ENCODE peak calls at places on chromosomes 16 and 17, in six cellular contexts. P is endothelial cell of umbilical vein, W is fibroblast of lung, D is neural progenitor cell, U is astrocyte, Z is mammary epithelial cell. G is an unnamed sample.

GRCh38 chr16:30526137-30526822 is at the start of gene ZNF768:
- DNase-seq in U (no peak), P (peak), D (peak), Z (peak), W (peak), G (peak)

GRCh38 chr17:40032322-40033320 is 17.4 kb downstream of the CSF3 start:
- DNase-seq in W (no peak), D (no peak), U (no peak), P (no peak), Z (no peak), G (no peak)

GRCh38 chr17:82905130-82905529 is 65.3 kb upstream of the ZNF750 start:
- DNase-seq in Z (no peak), P (no peak), D (no peak), U (no peak), W (no peak), G (no peak)

GRCh38 chr17:18182978-18183333 is 672 bp upstream of the ALKBH5 start:
- DNase-seq in Z (no peak), D (no peak), U (no peak), P (no peak), W (no peak), G (peak)

GRCh38 chr16:4633910-4634635 is 9.4 kb downstream of the MGRN1 start:
- DNase-seq in U (no peak), W (no peak), Z (no peak), D (no peak), P (no peak), G (no peak)

GRCh38 chr16:1983544-1984346 is at the start of gene GFER:
- DNase-seq in U (peak), D (peak), Z (peak), W (peak), P (peak), G (peak)

GRCh38 chr16:24315343-24315742 is 59.2 kb downstream of the CACNG3 start:
- DNase-seq in D (no peak), W (no peak), U (no peak), P (no peak), Z (no peak), G (no peak)

GRCh38 chr16:88014954-88015805 is 63.9 kb downstream of the BANP start:
- DNase-seq in P (no peak), U (no peak), D (no peak), Z (no peak), W (no peak), G (no peak)

GRCh38 chr16:88430524-88431446 is 22.3 kb upstream of the ZFPM1 start:
- DNase-seq in Z (no peak), U (no peak), P (peak), W (peak), D (no peak), G (no peak)

GRCh38 chr17:18932360-18933055 is 19.5 kb upstream of the SLC5A10 start:
- DNase-seq in D (no peak), W (no peak), U (no peak), P (no peak), Z (no peak), G (no peak)

GRCh38 chr17:43791589-43791988 is 11.4 kb downstream of the CFAP97D1 start:
- DNase-seq in U (peak), P (peak), Z (peak), W (peak), D (peak), G (peak)

GRCh38 chr16:85554114-85554790 is 58.9 kb upstream of the GSE1 start:
- DNase-seq in W (peak), D (peak), Z (peak), U (peak), P (peak), G (peak)

GRCh38 chr16:11090947-11091785 is 146.8 kb downstream of the CLEC16A start:
- DNase-seq in P (no peak), Z (no peak), D (no peak), W (no peak), U (no peak), G (no peak)

GRCh38 chr16:86322840-86323239 is 187.5 kb upstream of the FOXF1 start:
- DNase-seq in D (no peak), P (no peak), U (no peak), Z (no peak), W (no peak), G (no peak)

GRCh38 chr17:17057057-17057551 is 14.8 kb downstream of the MPRIP start:
- DNase-seq in Z (no peak), P (no peak), U (no peak), W (no peak), D (no peak), G (no peak)

GRCh38 chr17:50829336-50829735 is 6.0 kb upstream of the WFIKKN2 start:
- DNase-seq in Z (no peak), D (no peak), W (no peak), P (no peak), U (no peak), G (no peak)

GRCh38 chr17:18320301-18320700 is 5.2 kb downstream of the SMCR8 start:
- DNase-seq in D (no peak), U (no peak), Z (no peak), W (no peak), P (no peak), G (no peak)

GRCh38 chr16:15415411-15416070 is 18.8 kb upstream of the BMERB1 start:
- DNase-seq in P (no peak), U (peak), D (no peak), W (no peak), Z (peak), G (peak)

GRCh38 chr16:46822270-46822669 is 8.7 kb downstream of the C16orf87 start:
- DNase-seq in W (peak), U (peak), P (no peak), Z (peak), D (no peak), G (no peak)

GRCh38 chr16:19696961-19697360 is 21.1 kb downstream of the KNOP1 start:
- DNase-seq in Z (no peak), P (no peak), U (no peak), D (no peak), W (no peak), G (no peak)

GRCh38 chr16:10692470-10692869 is 2.3 kb downstream of the TEKT5 start:
- DNase-seq in U (no peak), W (no peak), D (no peak), Z (no peak), P (no peak), G (no peak)

GRCh38 chr17:62809656-62810055 is 1.5 kb upstream of the MARCHF10 start:
- DNase-seq in U (peak), W (no peak), P (no peak), Z (no peak), D (no peak), G (no peak)

GRCh38 chr17:8629371-8630226 is 926 bp downstream of the MYH10 start:
- DNase-seq in W (peak), D (peak), Z (peak), U (no peak), P (peak), G (no peak)

GRCh38 chr16:30893082-30893743 is 664 bp downstream of the BCL7C start:
- DNase-seq in U (no peak), P (no peak), W (no peak), D (peak), Z (no peak), G (no peak)

GRCh38 chr16:74724820-74725549 is 24.3 kb upstream of the MLKL start:
- DNase-seq in Z (peak), D (no peak), U (peak), W (peak), P (no peak), G (no peak)

GRCh38 chr16:56191807-56192643 is 736 bp downstream of the GNAO1 start:
- DNase-seq in D (peak), U (no peak), Z (no peak), W (no peak), P (no peak), G (no peak)

GRCh38 chr17:7745748-7746470 is 28.4 kb downstream of the DNAH2 start:
- DNase-seq in U (peak), Z (peak), P (peak), D (no peak), W (peak), G (peak)

GRCh38 chr17:43952724-43953666 is 745 bp downstream of the PYY start:
- DNase-seq in D (peak), W (no peak), P (no peak), Z (no peak), U (no peak), G (no peak)

GRCh38 chr17:71032746-71033273 is 863.5 kb downstream of the KCNJ2 start:
- DNase-seq in U (no peak), D (peak), P (no peak), Z (no peak), W (no peak), G (no peak)

GRCh38 chr17:83053021-83053778 is 26.2 kb upstream of the METRNL start:
- DNase-seq in W (peak), D (peak), U (peak), P (peak), Z (no peak), G (no peak)

GRCh38 chr16:49515861-49516260 is 142.3 kb downstream of the C16orf78 start:
- DNase-seq in U (no peak), P (no peak), W (no peak), Z (no peak), D (no peak), G (no peak)

GRCh38 chr17:15651583-15652110 is 32.1 kb upstream of the FBXW10B start:
- DNase-seq in P (peak), W (peak), D (peak), U (peak), Z (peak), G (peak)

GRCh38 chr17:74309902-74310301 is 16.1 kb upstream of the KIF19 start:
- DNase-seq in D (no peak), Z (no peak), P (no peak), W (no peak), U (no peak), G (no peak)

GRCh38 chr17:2965621-2966275 is 97.7 kb downstream of the OR1D5 start:
- DNase-seq in U (peak), P (no peak), Z (peak), W (peak), D (no peak), G (peak)

GRCh38 chr16:29710227-29711219 is 31.5 kb downstream of the QPRT start:
- DNase-seq in W (peak), U (peak), P (peak), Z (peak), D (peak), G (peak)

GRCh38 chr17:76528156-76528527 is 9.4 kb downstream of the CYGB start:
- DNase-seq in P (no peak), D (no peak), W (no peak), Z (no peak), U (no peak), G (peak)

GRCh38 chr17:39404542-39405378 is 3.3 kb upstream of the FBXL20 start:
- DNase-seq in U (peak), D (no peak), P (peak), W (peak), Z (peak), G (peak)

DNA sequence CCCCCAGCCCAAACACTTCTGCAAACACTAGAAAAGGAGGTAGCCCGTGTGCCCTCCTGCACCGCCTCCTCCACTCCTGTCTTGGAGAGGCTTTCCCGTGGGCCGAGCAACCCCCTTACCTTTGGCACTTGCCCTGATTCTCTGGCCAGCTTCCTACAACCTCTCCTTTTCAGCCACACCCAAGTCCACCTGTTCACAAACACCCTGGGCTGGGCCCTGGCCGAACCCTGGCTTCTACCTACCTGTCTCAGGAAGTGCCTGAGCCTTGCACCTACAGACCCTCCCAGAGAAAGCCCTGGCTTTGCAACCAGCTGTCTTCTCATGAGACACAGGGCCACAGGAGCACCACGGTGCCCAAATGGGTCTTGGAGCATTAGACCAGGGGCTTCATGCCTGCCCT is 2.0 kb upstream of the ANTKMT start:
- DNase-seq in W (no peak), D (no peak), P (no peak), Z (no peak), U (no peak), G (no peak)
- H3K9ac ChIP-seq in W (no peak), D (no peak), P (no peak), Z (no peak), U (no peak), G (no peak)

GRCh38 chr17:46978489-46979022 is 497 bp downstream of the RPRML start:
- DNase-seq in U (no peak), P (no peak), Z (no peak), W (no peak), D (peak), G (peak)
- TF ChIP-seq EZH2 in U (peak), P (peak), Z (peak), W (peak), D (peak), G (peak)

GRCh38 chr17:4896332-4897197 is 2.8 kb upstream of the C17orf107 start:
- DNase-seq in W (no peak), Z (no peak), U (no peak), D (no peak), P (no peak), G (no peak)
- TF ChIP-seq CTCF in W (no peak), Z (no peak), U (no peak), D (no peak), P (no peak), G (no peak)

DNA sequence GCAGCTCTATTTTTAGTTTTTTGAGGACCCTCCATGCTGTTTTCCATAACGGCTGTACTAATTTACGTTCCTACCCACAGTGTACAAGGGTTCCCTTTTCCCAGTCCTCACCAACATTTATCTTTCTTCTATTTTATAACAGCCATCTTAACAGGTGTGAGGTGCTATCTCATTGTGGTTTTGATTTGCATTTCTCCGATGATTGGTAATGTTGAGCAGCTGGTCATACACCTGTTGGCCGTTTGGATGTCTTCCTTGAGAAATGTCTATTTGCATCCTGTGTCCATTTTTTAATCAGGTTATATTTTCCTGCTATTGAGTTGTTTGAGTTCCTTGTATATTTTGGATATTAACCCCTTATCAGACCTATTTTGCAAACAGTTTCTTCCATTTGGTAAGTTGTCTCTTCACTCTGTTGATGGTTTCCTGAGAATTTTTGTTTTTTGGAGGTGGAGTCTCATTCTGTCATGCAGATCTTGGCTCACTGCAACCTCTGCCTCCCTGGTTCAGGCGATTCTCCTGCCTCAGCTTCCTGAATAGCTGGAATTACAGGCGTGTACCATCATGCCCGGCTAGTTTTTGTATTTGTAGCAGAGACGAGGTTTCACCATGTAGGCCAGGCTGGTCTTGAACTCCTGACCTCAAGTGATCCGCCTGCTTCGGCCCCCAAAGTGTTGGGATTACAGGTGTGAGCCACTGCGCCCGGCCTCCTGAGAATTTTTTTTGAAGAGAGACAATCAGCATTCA is 279.6 kb downstream of the SNX29 start:
- DNase-seq in Z (peak), D (no peak), P (no peak), W (no peak), U (no peak), G (no peak)
- H3K9ac ChIP-seq in Z (no peak), D (no peak), P (no peak), W (no peak), U (no peak), G (no peak)

DNA sequence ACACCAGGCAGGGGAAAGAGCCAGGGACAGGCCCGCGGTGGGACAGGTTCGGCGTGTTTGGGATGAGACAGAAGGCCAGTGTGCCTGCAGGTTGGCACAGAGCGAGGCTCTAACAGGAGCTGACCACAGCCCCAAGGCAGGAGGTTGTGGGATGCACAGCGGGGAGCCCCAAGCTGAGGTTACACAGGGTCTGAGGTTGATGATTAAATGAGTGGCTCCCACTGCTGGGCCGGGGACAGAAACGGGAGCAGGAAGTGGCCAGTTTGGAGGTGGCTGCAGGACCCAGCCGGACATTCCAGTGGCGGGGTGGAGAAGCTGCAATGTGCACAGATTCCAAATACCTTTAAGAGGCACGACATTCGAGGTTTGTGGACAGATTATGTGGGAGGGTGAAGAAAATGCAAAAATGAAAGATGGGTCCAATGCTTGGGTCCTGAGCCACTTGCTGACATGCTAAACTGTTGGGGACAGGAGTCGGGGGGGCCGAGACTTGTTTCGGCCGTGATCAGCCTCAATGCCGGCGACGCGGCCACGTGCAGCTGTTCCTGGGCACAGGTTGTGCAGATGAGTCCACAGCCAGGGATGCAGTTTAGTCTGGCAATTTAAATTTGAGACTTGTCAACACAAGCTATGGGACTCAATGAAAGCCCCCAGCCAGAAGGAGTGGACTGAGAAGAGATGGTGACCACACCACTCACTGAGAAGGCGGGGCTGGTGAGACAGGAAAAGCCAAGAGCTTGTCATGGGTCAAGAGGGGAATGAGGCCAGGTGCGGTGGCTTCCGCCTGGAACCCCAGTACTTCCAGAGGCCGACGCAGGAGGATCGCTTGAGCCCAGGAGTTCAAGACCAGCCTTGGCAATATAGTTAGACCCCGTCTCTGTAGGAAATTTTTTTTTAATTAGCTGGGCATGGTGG is 8.7 kb downstream of the ENPP7 start:
- DNase-seq in Z (peak), U (peak), W (no peak), D (no peak), P (no peak), G (peak)
- TF ChIP-seq EZH2 in Z (no peak), U (no peak), W (no peak), D (no peak), P (no peak), G (no peak)

DNA sequence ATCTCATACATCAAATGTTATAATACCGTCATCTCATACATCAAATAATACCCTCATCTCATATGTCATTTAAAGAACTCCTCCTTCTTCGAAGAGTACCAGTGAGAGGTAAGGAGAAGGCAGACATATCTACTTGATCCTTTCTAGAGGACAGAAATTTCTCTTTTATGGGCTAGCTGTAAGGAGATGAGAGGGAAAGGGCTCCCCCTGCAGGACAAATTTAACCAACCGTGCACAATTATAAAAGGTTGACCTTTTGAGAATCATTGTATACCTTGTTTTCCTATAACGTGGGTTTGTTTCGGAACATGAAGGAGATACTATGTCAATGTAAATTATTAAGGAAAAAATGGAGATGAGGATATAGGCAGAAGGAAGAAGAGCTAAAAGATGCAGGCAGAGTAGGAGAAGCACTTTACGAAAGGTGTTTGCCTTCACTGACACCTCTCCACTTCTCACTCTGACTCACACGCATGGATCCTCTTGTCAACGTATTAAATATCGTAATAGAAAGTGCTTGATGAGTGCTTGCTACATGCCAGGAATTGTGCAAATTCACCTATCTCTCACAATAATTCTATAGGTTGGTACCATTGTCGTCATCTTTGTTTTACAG is 465.9 kb upstream of the ERCC4 start:
- DNase-seq in Z (peak), W (no peak), U (no peak), D (peak), P (no peak), G (peak)
- TF ChIP-seq CTCF in Z (peak), W (no peak), U (peak), D (peak), P (no peak), G (peak)

G was measured in PC-3.